ENCODE peak calls at places on chromosomes 11 and 22, in seven cellular contexts. One of them, this sample, is unnamed.

GRCh38 chr11:95659088-95659487 is 130.5 kb downstream of the FAM76B start:
- DNase-seq in kidney: no peak
- DNase-seq in Caco-2: no peak
- DNase-seq in GM23248: peak; percentile 79
- DNase-seq in CD4-positive, alpha-beta T cell: no peak
- DNase-seq in left ventricle myocardium inferior: no peak
- DNase-seq in CD8-positive, alpha-beta T cell: no peak
- DNase-seq in this sample: no peak

GRCh38 chr22:29870574-29870973 is 12.4 kb upstream of the MTMR3 start:
- DNase-seq in kidney: no peak
- DNase-seq in Caco-2: no peak
- DNase-seq in GM23248: no peak
- DNase-seq in CD4-positive, alpha-beta T cell: no peak
- DNase-seq in left ventricle myocardium inferior: no peak
- DNase-seq in CD8-positive, alpha-beta T cell: no peak
- DNase-seq in this sample: no peak

GRCh38 chr22:45238431-45239377 is 2.0 kb downstream of the KIAA0930 start:
- DNase-seq in kidney: no peak
- DNase-seq in Caco-2: no peak
- DNase-seq in GM23248: no peak
- DNase-seq in CD4-positive, alpha-beta T cell: no peak
- DNase-seq in left ventricle myocardium inferior: no peak
- DNase-seq in CD8-positive, alpha-beta T cell: no peak
- DNase-seq in this sample: no peak

GRCh38 chr22:26713823-26714449 is 56.5 kb downstream of the MIAT start:
- DNase-seq in kidney: no peak
- DNase-seq in Caco-2: no peak
- DNase-seq in GM23248: peak; percentile 96
- DNase-seq in CD4-positive, alpha-beta T cell: no peak
- DNase-seq in left ventricle myocardium inferior: no peak
- DNase-seq in CD8-positive, alpha-beta T cell: no peak
- DNase-seq in this sample: no peak

GRCh38 chr22:36925388-36926290 is 12.2 kb downstream of the CSF2RB start:
- DNase-seq in kidney: peak; percentile 63
- DNase-seq in Caco-2: no peak
- DNase-seq in GM23248: peak; percentile 49
- DNase-seq in CD4-positive, alpha-beta T cell: no peak
- DNase-seq in left ventricle myocardium inferior: no peak
- DNase-seq in CD8-positive, alpha-beta T cell: no peak
- DNase-seq in this sample: no peak

GRCh38 chr11:65213322-65214211 is 31.8 kb downstream of the CAPN1 start:
- DNase-seq in kidney: peak; percentile 75
- DNase-seq in Caco-2: no peak
- DNase-seq in GM23248: no peak
- DNase-seq in CD4-positive, alpha-beta T cell: peak; percentile 34
- DNase-seq in left ventricle myocardium inferior: no peak
- DNase-seq in CD8-positive, alpha-beta T cell: peak; percentile 38
- DNase-seq in this sample: no peak

GRCh38 chr22:43500792-43501785 is 89.3 kb downstream of the MPPED1 start:
- DNase-seq in kidney: peak; percentile 38
- DNase-seq in Caco-2: no peak
- DNase-seq in GM23248: no peak
- DNase-seq in CD4-positive, alpha-beta T cell: no peak
- DNase-seq in left ventricle myocardium inferior: no peak
- DNase-seq in CD8-positive, alpha-beta T cell: no peak
- DNase-seq in this sample: no peak

GRCh38 chr11:128448487-128448886 is 138.9 kb downstream of the ETS1 start:
- DNase-seq in kidney: peak; percentile 85
- DNase-seq in Caco-2: peak; percentile 95
- DNase-seq in GM23248: peak; percentile 64
- DNase-seq in CD4-positive, alpha-beta T cell: no peak
- DNase-seq in left ventricle myocardium inferior: no peak
- DNase-seq in CD8-positive, alpha-beta T cell: no peak
- DNase-seq in this sample: no peak

GRCh38 chr11:107705027-107705426 is 6.8 kb downstream of the SLN start:
- DNase-seq in kidney: no peak
- DNase-seq in Caco-2: no peak
- DNase-seq in GM23248: peak; percentile 96
- DNase-seq in CD4-positive, alpha-beta T cell: no peak
- DNase-seq in left ventricle myocardium inferior: no peak
- DNase-seq in CD8-positive, alpha-beta T cell: no peak
- DNase-seq in this sample: no peak

GRCh38 chr22:42906605-42907338 is 49.7 kb upstream of the ARFGAP3 start:
- DNase-seq in kidney: peak; percentile 87
- DNase-seq in Caco-2: no peak
- DNase-seq in GM23248: peak; percentile 53
- DNase-seq in CD4-positive, alpha-beta T cell: no peak
- DNase-seq in left ventricle myocardium inferior: peak; percentile 85
- DNase-seq in CD8-positive, alpha-beta T cell: no peak
- DNase-seq in this sample: no peak

GRCh38 chr22:32202539-32203180 is 2.2 kb downstream of the RFPL2 start:
- DNase-seq in kidney: no peak
- DNase-seq in Caco-2: peak; percentile 80
- DNase-seq in GM23248: peak; percentile 53
- DNase-seq in CD4-positive, alpha-beta T cell: peak; percentile 41
- DNase-seq in left ventricle myocardium inferior: peak; percentile 26
- DNase-seq in CD8-positive, alpha-beta T cell: peak; percentile 29
- DNase-seq in this sample: no peak

GRCh38 chr22:31104869-31105268 is 2.5 kb downstream of the SELENOM start:
- DNase-seq in kidney: no peak
- DNase-seq in Caco-2: no peak
- DNase-seq in GM23248: peak; percentile 12
- DNase-seq in CD4-positive, alpha-beta T cell: no peak
- DNase-seq in left ventricle myocardium inferior: no peak
- DNase-seq in CD8-positive, alpha-beta T cell: no peak
- DNase-seq in this sample: no peak

GRCh38 chr22:36455571-36456458 is 25.6 kb downstream of the TXN2 start:
- DNase-seq in kidney: no peak
- DNase-seq in Caco-2: no peak
- DNase-seq in GM23248: no peak
- DNase-seq in CD4-positive, alpha-beta T cell: no peak
- DNase-seq in left ventricle myocardium inferior: no peak
- DNase-seq in CD8-positive, alpha-beta T cell: peak; percentile 18
- DNase-seq in this sample: no peak

GRCh38 chr11:83011333-83012167 is 60.1 kb downstream of the RAB30 start:
- DNase-seq in kidney: no peak
- DNase-seq in Caco-2: no peak
- DNase-seq in GM23248: no peak
- DNase-seq in CD4-positive, alpha-beta T cell: no peak
- DNase-seq in left ventricle myocardium inferior: no peak
- DNase-seq in CD8-positive, alpha-beta T cell: no peak
- DNase-seq in this sample: no peak

GRCh38 chr11:120703358-120704152 is 192.0 kb downstream of the GRIK4 start:
- DNase-seq in kidney: no peak
- DNase-seq in Caco-2: peak; percentile 4
- DNase-seq in GM23248: no peak
- DNase-seq in CD4-positive, alpha-beta T cell: no peak
- DNase-seq in left ventricle myocardium inferior: no peak
- DNase-seq in CD8-positive, alpha-beta T cell: no peak
- DNase-seq in this sample: no peak

GRCh38 chr22:42889290-42889689 is 32.2 kb upstream of the ARFGAP3 start:
- DNase-seq in kidney: no peak
- DNase-seq in Caco-2: no peak
- DNase-seq in GM23248: no peak
- DNase-seq in CD4-positive, alpha-beta T cell: no peak
- DNase-seq in left ventricle myocardium inferior: no peak
- DNase-seq in CD8-positive, alpha-beta T cell: no peak
- DNase-seq in this sample: no peak

GRCh38 chr11:45219411-45219810 is 66.7 kb downstream of the SYT13 start:
- DNase-seq in kidney: no peak
- DNase-seq in Caco-2: no peak
- DNase-seq in GM23248: no peak
- DNase-seq in CD4-positive, alpha-beta T cell: no peak
- DNase-seq in left ventricle myocardium inferior: no peak
- DNase-seq in CD8-positive, alpha-beta T cell: no peak
- DNase-seq in this sample: no peak

GRCh38 chr22:42560781-42561180 is 7.0 kb downstream of the SERHL2 start:
- DNase-seq in kidney: no peak
- DNase-seq in Caco-2: no peak
- DNase-seq in GM23248: peak; percentile 34
- DNase-seq in CD4-positive, alpha-beta T cell: no peak
- DNase-seq in left ventricle myocardium inferior: no peak
- DNase-seq in CD8-positive, alpha-beta T cell: no peak
- DNase-seq in this sample: no peak

GRCh38 chr11:45332486-45332934 is 46.4 kb upstream of the SYT13 start:
- DNase-seq in kidney: no peak
- DNase-seq in Caco-2: no peak
- DNase-seq in GM23248: peak; percentile 56
- DNase-seq in CD4-positive, alpha-beta T cell: no peak
- DNase-seq in left ventricle myocardium inferior: no peak
- DNase-seq in CD8-positive, alpha-beta T cell: peak; percentile 40
- DNase-seq in this sample: peak; percentile 13

GRCh38 chr11:11807811-11808210 is 34.0 kb upstream of the USP47 start:
- DNase-seq in kidney: no peak
- DNase-seq in Caco-2: no peak
- DNase-seq in GM23248: no peak
- DNase-seq in CD4-positive, alpha-beta T cell: no peak
- DNase-seq in left ventricle myocardium inferior: no peak
- DNase-seq in CD8-positive, alpha-beta T cell: no peak
- DNase-seq in this sample: no peak

GRCh38 chr11:1771700-1772099 is 8.0 kb upstream of the CTSD start:
- DNase-seq in kidney: no peak
- DNase-seq in Caco-2: no peak
- DNase-seq in GM23248: peak; percentile 74
- DNase-seq in CD4-positive, alpha-beta T cell: no peak
- DNase-seq in left ventricle myocardium inferior: no peak
- DNase-seq in CD8-positive, alpha-beta T cell: no peak
- DNase-seq in this sample: no peak

GRCh38 chr11:55914482-55914881 is at the start of gene OR5W2:
- DNase-seq in kidney: no peak
- DNase-seq in Caco-2: no peak
- DNase-seq in GM23248: no peak
- DNase-seq in CD4-positive, alpha-beta T cell: no peak
- DNase-seq in left ventricle myocardium inferior: no peak
- DNase-seq in CD8-positive, alpha-beta T cell: no peak
- DNase-seq in this sample: no peak

GRCh38 chr11:27458182-27458581 is 14.4 kb downstream of the LGR4 start:
- DNase-seq in kidney: no peak
- DNase-seq in Caco-2: no peak
- DNase-seq in GM23248: no peak
- DNase-seq in CD4-positive, alpha-beta T cell: no peak
- DNase-seq in left ventricle myocardium inferior: no peak
- DNase-seq in CD8-positive, alpha-beta T cell: no peak
- DNase-seq in this sample: no peak
- H3K9me3 ChIP-seq in kidney: no peaks in the 10 kb centered on the region
- H3K9me3 ChIP-seq in Caco-2: no peaks in the 10 kb centered on the region
- H3K9me3 ChIP-seq in GM23248: no peaks in the 10 kb centered on the region
- H3K9me3 ChIP-seq in CD4-positive, alpha-beta T cell: no peaks in the 10 kb centered on the region
- H3K9me3 ChIP-seq in left ventricle myocardium inferior: no peaks in the 10 kb centered on the region
- H3K9me3 ChIP-seq in CD8-positive, alpha-beta T cell: no peaks in the 10 kb centered on the region
- H3K9me3 ChIP-seq in this sample: no peaks in the 10 kb centered on the region

GRCh38 chr11:48272551-48273080 is 9.0 kb downstream of the OR4X1 start:
- DNase-seq in kidney: no peak
- DNase-seq in Caco-2: no peak
- DNase-seq in GM23248: no peak
- DNase-seq in CD4-positive, alpha-beta T cell: no peak
- DNase-seq in left ventricle myocardium inferior: no peak
- DNase-seq in CD8-positive, alpha-beta T cell: no peak
- DNase-seq in this sample: no peak
- H3K9me3 ChIP-seq in kidney: no peaks in the 10 kb centered on the region
- H3K9me3 ChIP-seq in Caco-2: no peaks in the 10 kb centered on the region
- H3K9me3 ChIP-seq in GM23248: no peaks in the 10 kb centered on the region
- H3K9me3 ChIP-seq in CD4-positive, alpha-beta T cell: no peaks in the 10 kb centered on the region
- H3K9me3 ChIP-seq in left ventricle myocardium inferior: peaks cover 4% of the 10 kb centered on the region
- H3K9me3 ChIP-seq in CD8-positive, alpha-beta T cell: no peaks in the 10 kb centered on the region
- H3K9me3 ChIP-seq in this sample: no peaks in the 10 kb centered on the region

DNA sequence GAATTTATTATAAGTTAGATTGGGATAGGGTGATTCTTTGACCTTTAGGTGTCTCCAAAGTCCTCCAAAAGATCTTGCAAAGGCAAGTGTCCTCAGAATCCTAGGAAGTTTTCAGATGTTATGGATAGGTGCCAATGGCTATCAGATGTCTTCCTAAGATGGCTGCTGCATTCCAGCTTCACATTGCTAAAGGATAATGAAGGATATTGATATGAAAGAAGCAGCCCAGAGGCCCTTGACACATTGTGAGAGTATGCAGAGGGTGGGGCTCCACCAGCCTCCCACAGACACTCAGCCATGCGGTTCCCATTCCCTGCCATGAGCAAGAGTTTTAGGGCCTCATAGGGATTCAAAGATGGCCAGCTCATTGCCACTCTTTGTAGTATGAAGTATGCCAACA is 22.3 kb upstream of the GLYATL2 start:
- DNase-seq in kidney: no peak
- DNase-seq in Caco-2: no peak
- DNase-seq in GM23248: peak; percentile 31
- DNase-seq in CD4-positive, alpha-beta T cell: no peak
- DNase-seq in left ventricle myocardium inferior: no peak
- DNase-seq in CD8-positive, alpha-beta T cell: no peak
- DNase-seq in this sample: no peak
- H3K9me3 ChIP-seq in kidney: peaks cover 2% of the 10 kb centered on the region
- H3K9me3 ChIP-seq in Caco-2: no peaks in the 10 kb centered on the region
- H3K9me3 ChIP-seq in GM23248: no peaks in the 10 kb centered on the region
- H3K9me3 ChIP-seq in CD4-positive, alpha-beta T cell: no peaks in the 10 kb centered on the region
- H3K9me3 ChIP-seq in left ventricle myocardium inferior: peaks cover 17% of the 10 kb centered on the region
- H3K9me3 ChIP-seq in CD8-positive, alpha-beta T cell: no peaks in the 10 kb centered on the region
- H3K9me3 ChIP-seq in this sample: no peaks in the 10 kb centered on the region

GRCh38 chr22:47318041-47318737 is 555.7 kb downstream of the TBC1D22A start:
- DNase-seq in kidney: no peak
- DNase-seq in Caco-2: no peak
- DNase-seq in GM23248: no peak
- DNase-seq in CD4-positive, alpha-beta T cell: no peak
- DNase-seq in left ventricle myocardium inferior: no peak
- DNase-seq in CD8-positive, alpha-beta T cell: no peak
- DNase-seq in this sample: no peak
- H3K9me3 ChIP-seq in kidney: peaks cover 3% of the 10 kb centered on the region
- H3K9me3 ChIP-seq in Caco-2: peaks cover 8% of the 10 kb centered on the region
- H3K9me3 ChIP-seq in GM23248: peaks cover 4% of the 10 kb centered on the region
- H3K9me3 ChIP-seq in CD4-positive, alpha-beta T cell: peaks cover 18% of the 10 kb centered on the region
- H3K9me3 ChIP-seq in left ventricle myocardium inferior: peaks cover 34% of the 10 kb centered on the region
- H3K9me3 ChIP-seq in CD8-positive, alpha-beta T cell: no peaks in the 10 kb centered on the region
- H3K9me3 ChIP-seq in this sample: peaks cover 5% of the 10 kb centered on the region

DNA sequence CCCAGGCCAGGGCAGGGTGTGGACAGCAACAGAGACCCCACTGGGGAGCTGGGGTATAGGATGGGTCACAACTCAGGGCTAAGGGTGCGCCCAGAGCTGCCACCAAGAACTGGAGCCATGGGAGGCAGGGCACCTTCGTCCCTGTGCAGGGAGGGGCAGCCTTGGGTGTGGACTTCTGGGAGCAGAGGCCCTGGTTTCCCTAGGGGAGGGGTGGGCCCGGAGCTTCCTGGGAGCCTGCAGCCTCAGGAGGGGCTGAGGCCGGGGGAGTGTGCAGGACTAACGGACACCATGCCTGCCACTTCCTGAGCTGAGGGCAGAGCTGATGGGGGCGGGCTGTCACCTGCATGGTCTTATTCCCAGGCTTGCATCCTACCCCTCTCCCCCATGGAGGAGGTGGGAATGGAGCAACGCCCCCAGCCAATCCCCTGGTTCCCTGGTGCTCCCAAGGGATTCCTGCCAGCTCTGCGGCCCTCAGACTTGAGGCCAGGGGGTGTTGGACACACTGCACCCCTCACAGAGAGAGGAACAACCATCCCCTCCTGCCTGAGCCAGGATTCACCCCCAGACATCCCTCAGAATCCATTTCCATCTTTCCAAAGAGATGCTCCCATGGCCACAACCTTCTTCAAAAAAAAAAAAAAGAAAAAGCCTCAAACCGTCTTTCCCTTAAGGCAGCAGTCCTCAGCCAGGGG is 225.7 kb downstream of the CTTN start:
- DNase-seq in kidney: no peak
- DNase-seq in Caco-2: no peak
- DNase-seq in GM23248: no peak
- DNase-seq in CD4-positive, alpha-beta T cell: no peak
- DNase-seq in left ventricle myocardium inferior: no peak
- DNase-seq in CD8-positive, alpha-beta T cell: no peak
- DNase-seq in this sample: no peak
- H3K9me3 ChIP-seq in kidney: no peaks in the 10 kb centered on the region
- H3K9me3 ChIP-seq in Caco-2: peaks cover 8% of the 10 kb centered on the region
- H3K9me3 ChIP-seq in GM23248: no peaks in the 10 kb centered on the region
- H3K9me3 ChIP-seq in CD4-positive, alpha-beta T cell: no peaks in the 10 kb centered on the region
- H3K9me3 ChIP-seq in left ventricle myocardium inferior: peaks cover 5% of the 10 kb centered on the region
- H3K9me3 ChIP-seq in CD8-positive, alpha-beta T cell: no peaks in the 10 kb centered on the region
- H3K9me3 ChIP-seq in this sample: no peaks in the 10 kb centered on the region

This sample was measured in T-helper 17 cell.